ENCODE peak calls at places on chromosomes 12 and 14, in six cellular contexts. One of them, this sample, is unnamed. For H3K9me3, the result is how much of the 10 kb centered on the place peaks cover.

GRCh38 chr14:58919262-58919661 is 269.2 kb upstream of the DAAM1 start:
- DNase-seq in mammary epithelial cell: no peak
- DNase-seq in IMR-90: peak
- DNase-seq in endothelial cell of umbilical vein: no peak
- DNase-seq in naive thymus-derived CD4-positive, alpha-beta T cell: no peak
- DNase-seq in endodermal cell: no peak
- DNase-seq in this sample: no peak

GRCh38 chr12:81296556-81297305 is 218.9 kb downstream of the ACSS3 start:
- DNase-seq in mammary epithelial cell: peak
- DNase-seq in IMR-90: peak
- DNase-seq in endothelial cell of umbilical vein: peak
- DNase-seq in naive thymus-derived CD4-positive, alpha-beta T cell: no peak
- DNase-seq in endodermal cell: peak
- DNase-seq in this sample: no peak

GRCh38 chr12:107461222-107461980 is 224.2 kb upstream of the PWP1 start:
- DNase-seq in mammary epithelial cell: peak
- DNase-seq in IMR-90: peak
- DNase-seq in endothelial cell of umbilical vein: no peak
- DNase-seq in naive thymus-derived CD4-positive, alpha-beta T cell: no peak
- DNase-seq in endodermal cell: no peak
- DNase-seq in this sample: no peak

GRCh38 chr12:76031081-76031413 is 529 bp downstream of the PHLDA1 start:
- DNase-seq in mammary epithelial cell: no peak
- DNase-seq in IMR-90: no peak
- DNase-seq in endothelial cell of umbilical vein: no peak
- DNase-seq in naive thymus-derived CD4-positive, alpha-beta T cell: no peak
- DNase-seq in endodermal cell: no peak
- DNase-seq in this sample: no peak

GRCh38 chr12:30782316-30783173 is 27.8 kb upstream of the CAPRIN2 start:
- DNase-seq in mammary epithelial cell: no peak
- DNase-seq in IMR-90: no peak
- DNase-seq in endothelial cell of umbilical vein: no peak
- DNase-seq in naive thymus-derived CD4-positive, alpha-beta T cell: no peak
- DNase-seq in endodermal cell: no peak
- DNase-seq in this sample: no peak

GRCh38 chr12:13390381-13390856 is 193.9 kb downstream of the EMP1 start:
- DNase-seq in mammary epithelial cell: peak
- DNase-seq in IMR-90: peak
- DNase-seq in endothelial cell of umbilical vein: peak
- DNase-seq in naive thymus-derived CD4-positive, alpha-beta T cell: no peak
- DNase-seq in endodermal cell: no peak
- DNase-seq in this sample: no peak

GRCh38 chr12:24838531-24838950 is 110.4 kb downstream of the BCAT1 start:
- DNase-seq in mammary epithelial cell: peak
- DNase-seq in IMR-90: peak
- DNase-seq in endothelial cell of umbilical vein: no peak
- DNase-seq in naive thymus-derived CD4-positive, alpha-beta T cell: no peak
- DNase-seq in endodermal cell: no peak
- DNase-seq in this sample: no peak

GRCh38 chr12:78898416-78898815 is 33.8 kb downstream of the SYT1 start:
- DNase-seq in mammary epithelial cell: no peak
- DNase-seq in IMR-90: no peak
- DNase-seq in endothelial cell of umbilical vein: peak
- DNase-seq in naive thymus-derived CD4-positive, alpha-beta T cell: no peak
- DNase-seq in endodermal cell: no peak
- DNase-seq in this sample: no peak

GRCh38 chr12:114119316-114119715 is 153.2 kb upstream of the RBM19 start:
- DNase-seq in mammary epithelial cell: no peak
- DNase-seq in IMR-90: no peak
- DNase-seq in endothelial cell of umbilical vein: no peak
- DNase-seq in naive thymus-derived CD4-positive, alpha-beta T cell: no peak
- DNase-seq in endodermal cell: no peak
- DNase-seq in this sample: no peak

GRCh38 chr14:31842905-31843304 is 234.2 kb upstream of the ARHGAP5 start:
- DNase-seq in mammary epithelial cell: no peak
- DNase-seq in IMR-90: no peak
- DNase-seq in endothelial cell of umbilical vein: no peak
- DNase-seq in naive thymus-derived CD4-positive, alpha-beta T cell: no peak
- DNase-seq in endodermal cell: no peak
- DNase-seq in this sample: no peak

GRCh38 chr12:107134558-107134957 is 41.2 kb upstream of the CRY1 start:
- DNase-seq in mammary epithelial cell: no peak
- DNase-seq in IMR-90: no peak
- DNase-seq in endothelial cell of umbilical vein: no peak
- DNase-seq in naive thymus-derived CD4-positive, alpha-beta T cell: peak
- DNase-seq in endodermal cell: peak
- DNase-seq in this sample: peak

GRCh38 chr12:46391630-46392029 is 19.1 kb upstream of the SLC38A2 start:
- DNase-seq in mammary epithelial cell: no peak
- DNase-seq in IMR-90: no peak
- DNase-seq in endothelial cell of umbilical vein: no peak
- DNase-seq in naive thymus-derived CD4-positive, alpha-beta T cell: no peak
- DNase-seq in endodermal cell: no peak
- DNase-seq in this sample: no peak

GRCh38 chr12:122888232-122888752 is 7.6 kb downstream of the VPS37B start:
- DNase-seq in mammary epithelial cell: peak
- DNase-seq in IMR-90: peak
- DNase-seq in endothelial cell of umbilical vein: peak
- DNase-seq in naive thymus-derived CD4-positive, alpha-beta T cell: peak
- DNase-seq in endodermal cell: peak
- DNase-seq in this sample: no peak

GRCh38 chr12:111298583-111299436 is 70.1 kb downstream of the PHETA1 start:
- DNase-seq in mammary epithelial cell: peak
- DNase-seq in IMR-90: peak
- DNase-seq in endothelial cell of umbilical vein: peak
- DNase-seq in naive thymus-derived CD4-positive, alpha-beta T cell: peak
- DNase-seq in endodermal cell: peak
- DNase-seq in this sample: no peak

GRCh38 chr12:118375348-118375747 is 1.0 kb upstream of the SUDS3 start:
- DNase-seq in mammary epithelial cell: no peak
- DNase-seq in IMR-90: no peak
- DNase-seq in endothelial cell of umbilical vein: no peak
- DNase-seq in naive thymus-derived CD4-positive, alpha-beta T cell: no peak
- DNase-seq in endodermal cell: peak
- DNase-seq in this sample: no peak

GRCh38 chr14:90519262-90519920 is 122.6 kb downstream of the CALM1 start:
- DNase-seq in mammary epithelial cell: no peak
- DNase-seq in IMR-90: no peak
- DNase-seq in endothelial cell of umbilical vein: no peak
- DNase-seq in naive thymus-derived CD4-positive, alpha-beta T cell: no peak
- DNase-seq in endodermal cell: no peak
- DNase-seq in this sample: no peak

GRCh38 chr12:58502857-58503256 is 417.4 kb downstream of the LRIG3 start:
- DNase-seq in mammary epithelial cell: no peak
- DNase-seq in IMR-90: peak
- DNase-seq in endothelial cell of umbilical vein: peak
- DNase-seq in naive thymus-derived CD4-positive, alpha-beta T cell: no peak
- DNase-seq in endodermal cell: no peak
- DNase-seq in this sample: no peak

GRCh38 chr14:35254736-35255135 is 37.4 kb upstream of the PSMA6 start:
- DNase-seq in mammary epithelial cell: peak
- DNase-seq in IMR-90: no peak
- DNase-seq in endothelial cell of umbilical vein: no peak
- DNase-seq in naive thymus-derived CD4-positive, alpha-beta T cell: no peak
- DNase-seq in endodermal cell: no peak
- DNase-seq in this sample: no peak

GRCh38 chr14:91202234-91202974 is 42.1 kb downstream of the GPR68 start:
- DNase-seq in mammary epithelial cell: no peak
- DNase-seq in IMR-90: no peak
- DNase-seq in endothelial cell of umbilical vein: peak
- DNase-seq in naive thymus-derived CD4-positive, alpha-beta T cell: no peak
- DNase-seq in endodermal cell: no peak
- DNase-seq in this sample: no peak

GRCh38 chr12:58502236-58502635 is 418.1 kb downstream of the LRIG3 start:
- DNase-seq in mammary epithelial cell: no peak
- DNase-seq in IMR-90: peak
- DNase-seq in endothelial cell of umbilical vein: peak
- DNase-seq in naive thymus-derived CD4-positive, alpha-beta T cell: no peak
- DNase-seq in endodermal cell: no peak
- DNase-seq in this sample: no peak

GRCh38 chr14:56487090-56487667 is 92.4 kb upstream of the TMEM260 start:
- DNase-seq in mammary epithelial cell: peak
- DNase-seq in IMR-90: peak
- DNase-seq in endothelial cell of umbilical vein: peak
- DNase-seq in naive thymus-derived CD4-positive, alpha-beta T cell: no peak
- DNase-seq in endodermal cell: no peak
- DNase-seq in this sample: no peak

DNA sequence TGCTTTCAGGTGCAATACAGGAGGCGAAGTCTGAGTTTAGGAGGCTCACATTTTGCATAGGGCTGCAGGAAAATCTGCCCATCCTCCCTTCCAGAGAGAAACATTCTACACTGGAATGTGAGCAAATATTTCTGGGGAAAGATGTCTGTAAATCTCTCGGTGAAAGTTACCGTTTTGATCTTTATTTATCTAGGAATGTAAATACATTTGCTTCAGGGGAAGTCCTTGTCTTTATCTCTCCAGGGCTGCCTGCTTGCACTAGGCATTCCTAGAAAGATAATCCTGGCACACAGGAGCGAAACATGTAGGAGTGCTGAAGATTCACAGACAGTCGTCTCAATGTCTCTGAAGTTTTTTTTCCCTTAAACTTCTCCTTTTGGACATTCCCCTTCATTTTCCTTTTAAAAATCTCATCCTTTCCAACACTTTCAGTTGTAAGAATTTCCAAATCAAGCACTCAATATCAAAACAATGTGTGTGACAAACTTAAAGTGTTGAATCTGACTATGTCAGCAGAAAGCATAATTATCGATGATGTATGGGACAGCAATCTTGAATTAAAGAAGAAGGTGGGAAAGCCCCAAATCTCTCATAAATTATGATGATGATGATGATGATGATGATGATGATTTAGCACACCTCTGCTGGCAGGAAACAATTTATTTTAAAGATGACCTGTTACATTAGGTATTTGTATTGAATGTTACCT is 113.4 kb upstream of the RESF1 start:
- DNase-seq in mammary epithelial cell: no peak
- DNase-seq in IMR-90: no peak
- DNase-seq in endothelial cell of umbilical vein: no peak
- DNase-seq in naive thymus-derived CD4-positive, alpha-beta T cell: no peak
- DNase-seq in endodermal cell: no peak
- DNase-seq in this sample: no peak
- H3K9me3 ChIP-seq in mammary epithelial cell: under half
- H3K9me3 ChIP-seq in IMR-90: under half
- H3K9me3 ChIP-seq in endothelial cell of umbilical vein: under half
- H3K9me3 ChIP-seq in naive thymus-derived CD4-positive, alpha-beta T cell: under half
- H3K9me3 ChIP-seq in endodermal cell: half or more
- H3K9me3 ChIP-seq in this sample: under half

DNA sequence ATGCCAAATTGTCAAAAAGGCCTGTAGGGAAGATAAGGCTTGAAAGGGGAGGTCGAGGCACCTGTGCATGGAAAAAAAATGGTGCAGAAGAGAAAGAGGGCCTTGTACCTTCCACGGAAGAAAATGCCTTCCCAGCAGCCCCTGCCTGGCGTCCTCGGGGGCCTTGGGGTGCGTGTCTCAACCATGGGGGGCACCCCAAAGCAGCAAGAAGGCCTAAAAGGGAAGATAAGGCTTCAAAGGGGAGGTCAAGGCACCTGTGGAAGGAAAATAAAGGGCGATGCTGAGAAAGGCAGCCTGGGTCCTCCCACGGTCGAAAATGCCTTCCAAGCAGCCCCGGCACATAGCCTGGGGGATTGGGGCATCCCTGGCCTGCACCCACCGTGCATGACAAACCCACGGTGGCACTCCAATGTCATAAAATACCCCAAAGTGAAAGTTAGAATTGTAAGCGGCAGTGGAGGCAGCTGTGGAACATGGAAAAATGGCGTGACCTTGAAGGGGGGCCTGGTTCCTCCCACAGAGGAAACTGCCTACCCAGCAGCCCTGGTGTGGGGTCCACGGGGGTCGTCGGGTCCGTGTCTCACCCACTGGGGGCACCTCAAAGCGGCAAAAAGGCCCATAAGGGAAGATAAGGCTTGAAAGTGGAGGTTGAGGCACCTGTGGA is 275.0 kb downstream of the ALG10 start:
- DNase-seq in mammary epithelial cell: no peak
- DNase-seq in IMR-90: no peak
- DNase-seq in endothelial cell of umbilical vein: no peak
- DNase-seq in naive thymus-derived CD4-positive, alpha-beta T cell: no peak
- DNase-seq in endodermal cell: no peak
- DNase-seq in this sample: peak
- H3K9me3 ChIP-seq in mammary epithelial cell: half or more
- H3K9me3 ChIP-seq in IMR-90: half or more
- H3K9me3 ChIP-seq in endothelial cell of umbilical vein: under half
- H3K9me3 ChIP-seq in naive thymus-derived CD4-positive, alpha-beta T cell: under half
- H3K9me3 ChIP-seq in endodermal cell: half or more
- H3K9me3 ChIP-seq in this sample: under half

GRCh38 chr14:100810861-100811461 is 15.0 kb upstream of the MEG3 start:
- DNase-seq in mammary epithelial cell: no peak
- DNase-seq in IMR-90: no peak
- DNase-seq in endothelial cell of umbilical vein: no peak
- DNase-seq in naive thymus-derived CD4-positive, alpha-beta T cell: no peak
- DNase-seq in endodermal cell: no peak
- DNase-seq in this sample: no peak
- H3K9me3 ChIP-seq in mammary epithelial cell: under half
- H3K9me3 ChIP-seq in IMR-90: under half
- H3K9me3 ChIP-seq in endothelial cell of umbilical vein: under half
- H3K9me3 ChIP-seq in naive thymus-derived CD4-positive, alpha-beta T cell: under half
- H3K9me3 ChIP-seq in endodermal cell: half or more
- H3K9me3 ChIP-seq in this sample: under half

GRCh38 chr14:103172921-103173320 is 49.7 kb downstream of the TNFAIP2 start:
- DNase-seq in mammary epithelial cell: no peak
- DNase-seq in IMR-90: no peak
- DNase-seq in endothelial cell of umbilical vein: no peak
- DNase-seq in naive thymus-derived CD4-positive, alpha-beta T cell: no peak
- DNase-seq in endodermal cell: no peak
- DNase-seq in this sample: no peak
- H3K9me3 ChIP-seq in mammary epithelial cell: under half
- H3K9me3 ChIP-seq in IMR-90: under half
- H3K9me3 ChIP-seq in endothelial cell of umbilical vein: under half
- H3K9me3 ChIP-seq in naive thymus-derived CD4-positive, alpha-beta T cell: under half
- H3K9me3 ChIP-seq in endodermal cell: half or more
- H3K9me3 ChIP-seq in this sample: under half

This sample was measured in T-helper 17 cell.